ENCODE peak calls at places on chromosomes 2 and 18, in nine cellular contexts. One of them, this sample, is unnamed.

GRCh38 chr2:161146996-161147395 is 13.2 kb upstream of the TANK start:
- DNase-seq in anterior cingulate cortex: no peak
- DNase-seq in activated T-cell treated with anti-CD3 and anti-CD28 coated beads, Interleukin-2, amount 50 U/mL, for 72 hours: no peak
- DNase-seq in T-helper 1 cell: no peak
- DNase-seq in progenitor cell of endocrine pancreas: no peak
- DNase-seq in CD4-positive, alpha-beta T cell: no peak
- DNase-seq in fibroblast of lung: no peak
- DNase-seq in Caki2: no peak
- DNase-seq in prostate gland: no peak
- DNase-seq in this sample: no peak

GRCh38 chr2:20213651-20214565 is 11.0 kb downstream of the SDC1 start:
- DNase-seq in anterior cingulate cortex: no peak
- DNase-seq in activated T-cell treated with anti-CD3 and anti-CD28 coated beads, Interleukin-2, amount 50 U/mL, for 72 hours: no peak
- DNase-seq in T-helper 1 cell: no peak
- DNase-seq in progenitor cell of endocrine pancreas: no peak
- DNase-seq in CD4-positive, alpha-beta T cell: no peak
- DNase-seq in fibroblast of lung: no peak
- DNase-seq in Caki2: no peak
- DNase-seq in prostate gland: peak
- DNase-seq in this sample: no peak

GRCh38 chr2:25829377-25829704 is 48.9 kb downstream of the ASXL2 start:
- DNase-seq in anterior cingulate cortex: no peak
- DNase-seq in activated T-cell treated with anti-CD3 and anti-CD28 coated beads, Interleukin-2, amount 50 U/mL, for 72 hours: no peak
- DNase-seq in T-helper 1 cell: no peak
- DNase-seq in progenitor cell of endocrine pancreas: no peak
- DNase-seq in CD4-positive, alpha-beta T cell: no peak
- DNase-seq in fibroblast of lung: no peak
- DNase-seq in Caki2: no peak
- DNase-seq in prostate gland: no peak
- DNase-seq in this sample: no peak

GRCh38 chr2:141598982-141599381 is 531.8 kb downstream of the LRP1B start:
- DNase-seq in anterior cingulate cortex: no peak
- DNase-seq in activated T-cell treated with anti-CD3 and anti-CD28 coated beads, Interleukin-2, amount 50 U/mL, for 72 hours: no peak
- DNase-seq in T-helper 1 cell: no peak
- DNase-seq in progenitor cell of endocrine pancreas: no peak
- DNase-seq in CD4-positive, alpha-beta T cell: no peak
- DNase-seq in fibroblast of lung: no peak
- DNase-seq in Caki2: no peak
- DNase-seq in prostate gland: no peak
- DNase-seq in this sample: no peak

GRCh38 chr2:18209934-18210639 is 331.6 kb downstream of the KCNS3 start:
- DNase-seq in anterior cingulate cortex: no peak
- DNase-seq in activated T-cell treated with anti-CD3 and anti-CD28 coated beads, Interleukin-2, amount 50 U/mL, for 72 hours: no peak
- DNase-seq in T-helper 1 cell: no peak
- DNase-seq in progenitor cell of endocrine pancreas: no peak
- DNase-seq in CD4-positive, alpha-beta T cell: no peak
- DNase-seq in fibroblast of lung: peak
- DNase-seq in Caki2: no peak
- DNase-seq in prostate gland: no peak
- DNase-seq in this sample: peak

GRCh38 chr2:220275454-220275853 is 648.0 kb downstream of the SLC4A3 start:
- DNase-seq in anterior cingulate cortex: no peak
- DNase-seq in activated T-cell treated with anti-CD3 and anti-CD28 coated beads, Interleukin-2, amount 50 U/mL, for 72 hours: no peak
- DNase-seq in T-helper 1 cell: no peak
- DNase-seq in progenitor cell of endocrine pancreas: no peak
- DNase-seq in CD4-positive, alpha-beta T cell: no peak
- DNase-seq in fibroblast of lung: peak
- DNase-seq in Caki2: peak
- DNase-seq in prostate gland: no peak
- DNase-seq in this sample: no peak

GRCh38 chr2:1004398-1004797 is 53.7 kb downstream of the SNTG2 start:
- DNase-seq in anterior cingulate cortex: no peak
- DNase-seq in activated T-cell treated with anti-CD3 and anti-CD28 coated beads, Interleukin-2, amount 50 U/mL, for 72 hours: peak
- DNase-seq in T-helper 1 cell: no peak
- DNase-seq in progenitor cell of endocrine pancreas: no peak
- DNase-seq in CD4-positive, alpha-beta T cell: no peak
- DNase-seq in fibroblast of lung: no peak
- DNase-seq in Caki2: no peak
- DNase-seq in prostate gland: no peak
- DNase-seq in this sample: no peak

GRCh38 chr2:11060376-11061169 is 94.7 kb upstream of the SLC66A3 start:
- DNase-seq in anterior cingulate cortex: no peak
- DNase-seq in activated T-cell treated with anti-CD3 and anti-CD28 coated beads, Interleukin-2, amount 50 U/mL, for 72 hours: no peak
- DNase-seq in T-helper 1 cell: no peak
- DNase-seq in progenitor cell of endocrine pancreas: no peak
- DNase-seq in CD4-positive, alpha-beta T cell: no peak
- DNase-seq in fibroblast of lung: no peak
- DNase-seq in Caki2: no peak
- DNase-seq in prostate gland: no peak
- DNase-seq in this sample: no peak

GRCh38 chr2:130264501-130264900 is 66.3 kb upstream of the TUBA3E start:
- DNase-seq in anterior cingulate cortex: no peak
- DNase-seq in activated T-cell treated with anti-CD3 and anti-CD28 coated beads, Interleukin-2, amount 50 U/mL, for 72 hours: no peak
- DNase-seq in T-helper 1 cell: no peak
- DNase-seq in progenitor cell of endocrine pancreas: no peak
- DNase-seq in CD4-positive, alpha-beta T cell: no peak
- DNase-seq in fibroblast of lung: no peak
- DNase-seq in Caki2: no peak
- DNase-seq in prostate gland: no peak
- DNase-seq in this sample: no peak

GRCh38 chr18:11518788-11519685 is 90.4 kb upstream of the SLC35G4 start:
- DNase-seq in anterior cingulate cortex: peak
- DNase-seq in activated T-cell treated with anti-CD3 and anti-CD28 coated beads, Interleukin-2, amount 50 U/mL, for 72 hours: peak
- DNase-seq in T-helper 1 cell: no peak
- DNase-seq in progenitor cell of endocrine pancreas: peak
- DNase-seq in CD4-positive, alpha-beta T cell: no peak
- DNase-seq in fibroblast of lung: peak
- DNase-seq in Caki2: no peak
- DNase-seq in prostate gland: peak
- DNase-seq in this sample: peak

GRCh38 chr2:123808243-123808642 is 216.8 kb upstream of the CNTNAP5 start:
- DNase-seq in anterior cingulate cortex: no peak
- DNase-seq in activated T-cell treated with anti-CD3 and anti-CD28 coated beads, Interleukin-2, amount 50 U/mL, for 72 hours: no peak
- DNase-seq in T-helper 1 cell: no peak
- DNase-seq in progenitor cell of endocrine pancreas: no peak
- DNase-seq in CD4-positive, alpha-beta T cell: no peak
- DNase-seq in fibroblast of lung: no peak
- DNase-seq in Caki2: no peak
- DNase-seq in prostate gland: no peak
- DNase-seq in this sample: no peak

GRCh38 chr2:242034996-242035814 is 165.7 kb downstream of the RTP5 start:
- DNase-seq in anterior cingulate cortex: no peak
- DNase-seq in activated T-cell treated with anti-CD3 and anti-CD28 coated beads, Interleukin-2, amount 50 U/mL, for 72 hours: no peak
- DNase-seq in T-helper 1 cell: no peak
- DNase-seq in progenitor cell of endocrine pancreas: peak
- DNase-seq in CD4-positive, alpha-beta T cell: no peak
- DNase-seq in fibroblast of lung: no peak
- DNase-seq in Caki2: no peak
- DNase-seq in prostate gland: no peak
- DNase-seq in this sample: no peak

GRCh38 chr2:3377279-3377611 is 373 bp downstream of the EIPR1 start:
- DNase-seq in anterior cingulate cortex: no peak
- DNase-seq in activated T-cell treated with anti-CD3 and anti-CD28 coated beads, Interleukin-2, amount 50 U/mL, for 72 hours: peak
- DNase-seq in T-helper 1 cell: no peak
- DNase-seq in progenitor cell of endocrine pancreas: no peak
- DNase-seq in CD4-positive, alpha-beta T cell: no peak
- DNase-seq in fibroblast of lung: peak
- DNase-seq in Caki2: no peak
- DNase-seq in prostate gland: no peak
- DNase-seq in this sample: no peak

GRCh38 chr2:2331905-2332280 is 818 bp upstream of the MYT1L start:
- DNase-seq in anterior cingulate cortex: no peak
- DNase-seq in activated T-cell treated with anti-CD3 and anti-CD28 coated beads, Interleukin-2, amount 50 U/mL, for 72 hours: no peak
- DNase-seq in T-helper 1 cell: no peak
- DNase-seq in progenitor cell of endocrine pancreas: no peak
- DNase-seq in CD4-positive, alpha-beta T cell: no peak
- DNase-seq in fibroblast of lung: no peak
- DNase-seq in Caki2: no peak
- DNase-seq in prostate gland: no peak
- DNase-seq in this sample: no peak

GRCh38 chr2:163319006-163319405 is 416.8 kb downstream of the FIGN start:
- DNase-seq in anterior cingulate cortex: no peak
- DNase-seq in activated T-cell treated with anti-CD3 and anti-CD28 coated beads, Interleukin-2, amount 50 U/mL, for 72 hours: no peak
- DNase-seq in T-helper 1 cell: no peak
- DNase-seq in progenitor cell of endocrine pancreas: no peak
- DNase-seq in CD4-positive, alpha-beta T cell: no peak
- DNase-seq in fibroblast of lung: peak
- DNase-seq in Caki2: no peak
- DNase-seq in prostate gland: no peak
- DNase-seq in this sample: no peak